ENCODE peak calls at places on chromosomes 12 and 14, in nine cellular contexts. One of them, this sample, is unnamed.

GRCh38 chr12:39348941-39349626 is 93.8 kb downstream of the KIF21A start:
- DNase-seq in fibroblast of pulmonary artery: no peak
- DNase-seq in PC-3: no peak
- DNase-seq in right cardiac atrium: no peak
- DNase-seq in endothelial cell of umbilical vein: no peak
- DNase-seq in naive thymus-derived CD4-positive, alpha-beta T cell: no peak
- DNase-seq in mucosa of descending colon: no peak
- DNase-seq in neuronal stem cell: no peak
- DNase-seq in AG10803: no peak
- DNase-seq in this sample: no peak

GRCh38 chr12:30138483-30138882 is 354.7 kb upstream of the TMTC1 start:
- DNase-seq in neuronal stem cell: peak
- DNase-seq in fibroblast of pulmonary artery: peak
- DNase-seq in right cardiac atrium: no peak
- DNase-seq in endothelial cell of umbilical vein: no peak
- DNase-seq in PC-3: no peak
- DNase-seq in naive thymus-derived CD4-positive, alpha-beta T cell: no peak
- DNase-seq in AG10803: no peak
- DNase-seq in mucosa of descending colon: no peak
- DNase-seq in this sample: no peak

GRCh38 chr14:89182326-89182725 is 234.7 kb downstream of the FOXN3 start:
- DNase-seq in PC-3: no peak
- DNase-seq in fibroblast of pulmonary artery: no peak
- DNase-seq in mucosa of descending colon: no peak
- DNase-seq in right cardiac atrium: no peak
- DNase-seq in neuronal stem cell: no peak
- DNase-seq in endothelial cell of umbilical vein: no peak
- DNase-seq in AG10803: no peak
- DNase-seq in naive thymus-derived CD4-positive, alpha-beta T cell: no peak
- DNase-seq in this sample: no peak

GRCh38 chr12:65902504-65902903 is 78.2 kb downstream of the HMGA2 start:
- DNase-seq in neuronal stem cell: no peak
- DNase-seq in right cardiac atrium: no peak
- DNase-seq in endothelial cell of umbilical vein: no peak
- DNase-seq in PC-3: no peak
- DNase-seq in mucosa of descending colon: no peak
- DNase-seq in fibroblast of pulmonary artery: peak
- DNase-seq in AG10803: peak
- DNase-seq in naive thymus-derived CD4-positive, alpha-beta T cell: no peak
- DNase-seq in this sample: no peak

GRCh38 chr12:3119745-3120660 is 42.8 kb downstream of the TSPAN9 start:
- DNase-seq in AG10803: peak
- DNase-seq in fibroblast of pulmonary artery: peak
- DNase-seq in neuronal stem cell: no peak
- DNase-seq in mucosa of descending colon: no peak
- DNase-seq in endothelial cell of umbilical vein: no peak
- DNase-seq in naive thymus-derived CD4-positive, alpha-beta T cell: no peak
- DNase-seq in PC-3: no peak
- DNase-seq in right cardiac atrium: peak
- DNase-seq in this sample: no peak

GRCh38 chr12:55718020-55718419 is 2.2 kb upstream of the RDH5 start:
- DNase-seq in endothelial cell of umbilical vein: no peak
- DNase-seq in neuronal stem cell: no peak
- DNase-seq in fibroblast of pulmonary artery: no peak
- DNase-seq in mucosa of descending colon: no peak
- DNase-seq in PC-3: no peak
- DNase-seq in naive thymus-derived CD4-positive, alpha-beta T cell: no peak
- DNase-seq in right cardiac atrium: peak
- DNase-seq in AG10803: no peak
- DNase-seq in this sample: no peak

GRCh38 chr14:89351958-89352404 is 65.1 kb downstream of the FOXN3 start:
- DNase-seq in neuronal stem cell: no peak
- DNase-seq in right cardiac atrium: no peak
- DNase-seq in naive thymus-derived CD4-positive, alpha-beta T cell: no peak
- DNase-seq in AG10803: no peak
- DNase-seq in mucosa of descending colon: no peak
- DNase-seq in fibroblast of pulmonary artery: no peak
- DNase-seq in PC-3: no peak
- DNase-seq in endothelial cell of umbilical vein: peak
- DNase-seq in this sample: no peak

GRCh38 chr14:32408018-32408417 is 78.9 kb downstream of the AKAP6 start:
- DNase-seq in endothelial cell of umbilical vein: no peak
- DNase-seq in PC-3: no peak
- DNase-seq in right cardiac atrium: peak
- DNase-seq in mucosa of descending colon: no peak
- DNase-seq in AG10803: no peak
- DNase-seq in naive thymus-derived CD4-positive, alpha-beta T cell: no peak
- DNase-seq in neuronal stem cell: no peak
- DNase-seq in fibroblast of pulmonary artery: peak
- DNase-seq in this sample: no peak

GRCh38 chr12:75853621-75854020 is 178.0 kb downstream of the PHLDA1 start:
- DNase-seq in fibroblast of pulmonary artery: no peak
- DNase-seq in right cardiac atrium: no peak
- DNase-seq in neuronal stem cell: no peak
- DNase-seq in PC-3: no peak
- DNase-seq in naive thymus-derived CD4-positive, alpha-beta T cell: no peak
- DNase-seq in mucosa of descending colon: no peak
- DNase-seq in AG10803: no peak
- DNase-seq in endothelial cell of umbilical vein: no peak
- DNase-seq in this sample: no peak

GRCh38 chr12:106039242-106039641 is 99.5 kb downstream of the NUAK1 start:
- DNase-seq in mucosa of descending colon: no peak
- DNase-seq in PC-3: no peak
- DNase-seq in neuronal stem cell: no peak
- DNase-seq in right cardiac atrium: no peak
- DNase-seq in endothelial cell of umbilical vein: no peak
- DNase-seq in naive thymus-derived CD4-positive, alpha-beta T cell: no peak
- DNase-seq in AG10803: no peak
- DNase-seq in fibroblast of pulmonary artery: no peak
- DNase-seq in this sample: no peak

GRCh38 chr12:31880340-31880739 is 78.9 kb upstream of the RESF1 start:
- DNase-seq in endothelial cell of umbilical vein: peak
- DNase-seq in neuronal stem cell: no peak
- DNase-seq in right cardiac atrium: no peak
- DNase-seq in naive thymus-derived CD4-positive, alpha-beta T cell: no peak
- DNase-seq in AG10803: no peak
- DNase-seq in mucosa of descending colon: no peak
- DNase-seq in fibroblast of pulmonary artery: peak
- DNase-seq in PC-3: no peak
- DNase-seq in this sample: no peak

GRCh38 chr12:115174928-115175327 is 491.0 kb upstream of the TBX3 start:
- DNase-seq in naive thymus-derived CD4-positive, alpha-beta T cell: no peak
- DNase-seq in mucosa of descending colon: no peak
- DNase-seq in AG10803: no peak
- DNase-seq in PC-3: no peak
- DNase-seq in neuronal stem cell: no peak
- DNase-seq in right cardiac atrium: no peak
- DNase-seq in endothelial cell of umbilical vein: no peak
- DNase-seq in fibroblast of pulmonary artery: peak
- DNase-seq in this sample: no peak

GRCh38 chr12:113396200-113396599 is 7.5 kb downstream of the SDS start:
- DNase-seq in AG10803: no peak
- DNase-seq in PC-3: no peak
- DNase-seq in mucosa of descending colon: no peak
- DNase-seq in endothelial cell of umbilical vein: no peak
- DNase-seq in naive thymus-derived CD4-positive, alpha-beta T cell: no peak
- DNase-seq in fibroblast of pulmonary artery: no peak
- DNase-seq in neuronal stem cell: no peak
- DNase-seq in right cardiac atrium: no peak
- DNase-seq in this sample: no peak

GRCh38 chr12:32820376-32820931 is 64.8 kb upstream of the YARS2 start:
- DNase-seq in naive thymus-derived CD4-positive, alpha-beta T cell: no peak
- DNase-seq in PC-3: no peak
- DNase-seq in endothelial cell of umbilical vein: no peak
- DNase-seq in right cardiac atrium: no peak
- DNase-seq in neuronal stem cell: no peak
- DNase-seq in mucosa of descending colon: no peak
- DNase-seq in fibroblast of pulmonary artery: no peak
- DNase-seq in AG10803: no peak
- DNase-seq in this sample: no peak

GRCh38 chr12:1646908-1647669 is 18.1 kb downstream of the WNT5B start:
- DNase-seq in right cardiac atrium: no peak
- DNase-seq in endothelial cell of umbilical vein: no peak
- DNase-seq in AG10803: no peak
- DNase-seq in mucosa of descending colon: no peak
- DNase-seq in fibroblast of pulmonary artery: no peak
- DNase-seq in PC-3: no peak
- DNase-seq in neuronal stem cell: no peak
- DNase-seq in naive thymus-derived CD4-positive, alpha-beta T cell: no peak
- DNase-seq in this sample: no peak

GRCh38 chr12:6120796-6121473 is 3.5 kb downstream of the VWF start:
- DNase-seq in neuronal stem cell: no peak
- DNase-seq in naive thymus-derived CD4-positive, alpha-beta T cell: no peak
- DNase-seq in AG10803: no peak
- DNase-seq in endothelial cell of umbilical vein: no peak
- DNase-seq in fibroblast of pulmonary artery: no peak
- DNase-seq in right cardiac atrium: no peak
- DNase-seq in PC-3: no peak
- DNase-seq in mucosa of descending colon: no peak
- DNase-seq in this sample: no peak

GRCh38 chr12:6118891-6119568 is 5.4 kb downstream of the VWF start:
- DNase-seq in endothelial cell of umbilical vein: peak
- DNase-seq in right cardiac atrium: no peak
- DNase-seq in mucosa of descending colon: no peak
- DNase-seq in PC-3: no peak
- DNase-seq in neuronal stem cell: no peak
- DNase-seq in fibroblast of pulmonary artery: no peak
- DNase-seq in AG10803: no peak
- DNase-seq in naive thymus-derived CD4-positive, alpha-beta T cell: no peak
- DNase-seq in this sample: no peak

GRCh38 chr12:6122211-6122610 is 2.3 kb downstream of the VWF start:
- DNase-seq in PC-3: no peak
- DNase-seq in right cardiac atrium: no peak
- DNase-seq in endothelial cell of umbilical vein: no peak
- DNase-seq in AG10803: no peak
- DNase-seq in fibroblast of pulmonary artery: no peak
- DNase-seq in neuronal stem cell: no peak
- DNase-seq in mucosa of descending colon: no peak
- DNase-seq in naive thymus-derived CD4-positive, alpha-beta T cell: no peak
- DNase-seq in this sample: no peak

GRCh38 chr12:6123258-6123657 is 1.2 kb downstream of the VWF start:
- DNase-seq in fibroblast of pulmonary artery: no peak
- DNase-seq in mucosa of descending colon: no peak
- DNase-seq in AG10803: no peak
- DNase-seq in endothelial cell of umbilical vein: peak
- DNase-seq in naive thymus-derived CD4-positive, alpha-beta T cell: no peak
- DNase-seq in PC-3: no peak
- DNase-seq in neuronal stem cell: no peak
- DNase-seq in right cardiac atrium: no peak
- DNase-seq in this sample: no peak

GRCh38 chr12:6124411-6125151 is at the start of gene VWF:
- DNase-seq in mucosa of descending colon: no peak
- DNase-seq in neuronal stem cell: no peak
- DNase-seq in fibroblast of pulmonary artery: no peak
- DNase-seq in PC-3: no peak
- DNase-seq in right cardiac atrium: no peak
- DNase-seq in endothelial cell of umbilical vein: peak
- DNase-seq in naive thymus-derived CD4-positive, alpha-beta T cell: no peak
- DNase-seq in AG10803: no peak
- DNase-seq in this sample: no peak
- H3K4me3 ChIP-seq in mucosa of descending colon: no peak
- H3K4me3 ChIP-seq in neuronal stem cell: no peak
- H3K4me3 ChIP-seq in fibroblast of pulmonary artery: no peak
- H3K4me3 ChIP-seq in PC-3: no peak
- H3K4me3 ChIP-seq in right cardiac atrium: peak
- H3K4me3 ChIP-seq in endothelial cell of umbilical vein: peak
- H3K4me3 ChIP-seq in naive thymus-derived CD4-positive, alpha-beta T cell: no peak
- H3K4me3 ChIP-seq in AG10803: no peak
- H3K4me3 ChIP-seq in this sample: no peak

GRCh38 chr12:19234171-19234704 is 104.7 kb downstream of the PLEKHA5 start:
- DNase-seq in endothelial cell of umbilical vein: no peak
- DNase-seq in AG10803: peak
- DNase-seq in mucosa of descending colon: no peak
- DNase-seq in naive thymus-derived CD4-positive, alpha-beta T cell: no peak
- DNase-seq in fibroblast of pulmonary artery: peak
- DNase-seq in right cardiac atrium: no peak
- DNase-seq in PC-3: no peak
- DNase-seq in neuronal stem cell: no peak
- DNase-seq in this sample: no peak

GRCh38 chr12:19238520-19238919 is 109.0 kb downstream of the PLEKHA5 start:
- DNase-seq in right cardiac atrium: no peak
- DNase-seq in neuronal stem cell: no peak
- DNase-seq in fibroblast of pulmonary artery: no peak
- DNase-seq in PC-3: no peak
- DNase-seq in mucosa of descending colon: no peak
- DNase-seq in naive thymus-derived CD4-positive, alpha-beta T cell: no peak
- DNase-seq in AG10803: no peak
- DNase-seq in endothelial cell of umbilical vein: no peak
- DNase-seq in this sample: no peak

GRCh38 chr12:19239046-19239445 is 109.5 kb downstream of the PLEKHA5 start:
- DNase-seq in fibroblast of pulmonary artery: no peak
- DNase-seq in AG10803: no peak
- DNase-seq in mucosa of descending colon: no peak
- DNase-seq in naive thymus-derived CD4-positive, alpha-beta T cell: no peak
- DNase-seq in right cardiac atrium: no peak
- DNase-seq in endothelial cell of umbilical vein: no peak
- DNase-seq in neuronal stem cell: no peak
- DNase-seq in PC-3: no peak
- DNase-seq in this sample: no peak

GRCh38 chr12:19234991-19235876 is 105.7 kb downstream of the PLEKHA5 start:
- DNase-seq in neuronal stem cell: no peak
- DNase-seq in fibroblast of pulmonary artery: peak
- DNase-seq in right cardiac atrium: no peak
- DNase-seq in mucosa of descending colon: no peak
- DNase-seq in AG10803: peak
- DNase-seq in PC-3: no peak
- DNase-seq in endothelial cell of umbilical vein: peak
- DNase-seq in naive thymus-derived CD4-positive, alpha-beta T cell: no peak
- DNase-seq in this sample: no peak

GRCh38 chr12:19236656-19237055 is 107.1 kb downstream of the PLEKHA5 start:
- DNase-seq in right cardiac atrium: peak
- DNase-seq in naive thymus-derived CD4-positive, alpha-beta T cell: no peak
- DNase-seq in AG10803: peak
- DNase-seq in endothelial cell of umbilical vein: no peak
- DNase-seq in fibroblast of pulmonary artery: peak
- DNase-seq in neuronal stem cell: no peak
- DNase-seq in mucosa of descending colon: no peak
- DNase-seq in PC-3: no peak
- DNase-seq in this sample: no peak
- H3K4me3 ChIP-seq in right cardiac atrium: no peak
- H3K4me3 ChIP-seq in naive thymus-derived CD4-positive, alpha-beta T cell: no peak
- H3K4me3 ChIP-seq in AG10803: no peak
- H3K4me3 ChIP-seq in endothelial cell of umbilical vein: no peak
- H3K4me3 ChIP-seq in fibroblast of pulmonary artery: no peak
- H3K4me3 ChIP-seq in neuronal stem cell: no peak
- H3K4me3 ChIP-seq in mucosa of descending colon: no peak
- H3K4me3 ChIP-seq in PC-3: no peak
- H3K4me3 ChIP-seq in this sample: no peak

GRCh38 chr12:122327014-122327413 is 60.7 kb upstream of the VPS33A start:
- DNase-seq in right cardiac atrium: no peak
- DNase-seq in naive thymus-derived CD4-positive, alpha-beta T cell: no peak
- DNase-seq in AG10803: no peak
- DNase-seq in fibroblast of pulmonary artery: no peak
- DNase-seq in endothelial cell of umbilical vein: no peak
- DNase-seq in mucosa of descending colon: no peak
- DNase-seq in neuronal stem cell: no peak
- DNase-seq in PC-3: no peak
- DNase-seq in this sample: no peak
- H3K4me3 ChIP-seq in right cardiac atrium: no peak
- H3K4me3 ChIP-seq in naive thymus-derived CD4-positive, alpha-beta T cell: no peak
- H3K4me3 ChIP-seq in AG10803: no peak
- H3K4me3 ChIP-seq in fibroblast of pulmonary artery: no peak
- H3K4me3 ChIP-seq in endothelial cell of umbilical vein: no peak
- H3K4me3 ChIP-seq in mucosa of descending colon: no peak
- H3K4me3 ChIP-seq in neuronal stem cell: no peak
- H3K4me3 ChIP-seq in PC-3: no peak
- H3K4me3 ChIP-seq in this sample: no peak

GRCh38 chr14:95891742-95892141 is 15.1 kb downstream of the TUNAR start:
- DNase-seq in neuronal stem cell: no peak
- DNase-seq in naive thymus-derived CD4-positive, alpha-beta T cell: no peak
- DNase-seq in AG10803: peak
- DNase-seq in mucosa of descending colon: no peak
- DNase-seq in right cardiac atrium: no peak
- DNase-seq in PC-3: peak
- DNase-seq in fibroblast of pulmonary artery: peak
- DNase-seq in endothelial cell of umbilical vein: no peak
- DNase-seq in this sample: no peak
- H3K4me3 ChIP-seq in neuronal stem cell: no peak
- H3K4me3 ChIP-seq in naive thymus-derived CD4-positive, alpha-beta T cell: no peak
- H3K4me3 ChIP-seq in AG10803: no peak
- H3K4me3 ChIP-seq in mucosa of descending colon: no peak
- H3K4me3 ChIP-seq in right cardiac atrium: no peak
- H3K4me3 ChIP-seq in PC-3: no peak
- H3K4me3 ChIP-seq in fibroblast of pulmonary artery: no peak
- H3K4me3 ChIP-seq in endothelial cell of umbilical vein: no peak
- H3K4me3 ChIP-seq in this sample: no peak